ENCODE peak calls at places on chromosome 19, in four cellular contexts. J, Y, G and M are unnamed samples.

GRCh38 chr19:1651061-1651547 is 1.3 kb downstream of the TCF3 start:
- DNase-seq in J (peak; percentile 46), Y (no peak), G (peak; percentile 42), M (no peak)

GRCh38 chr19:50214699-50215543 is 11.5 kb downstream of the MYH14 start:
- DNase-seq in J (no peak), Y (no peak), G (no peak), M (peak; percentile 63)

GRCh38 chr19:2451138-2451537 is 5.6 kb downstream of the LMNB2 start:
- DNase-seq in J (no peak), Y (no peak), G (no peak), M (no peak)

GRCh38 chr19:57324992-57325391 is 4.7 kb downstream of the ZNF543 start:
- DNase-seq in J (no peak), Y (no peak), G (no peak), M (no peak)

GRCh38 chr19:10773969-10774368 is 56.1 kb downstream of the DNM2 start:
- DNase-seq in J (no peak), Y (no peak), G (no peak), M (no peak)

GRCh38 chr19:33220735-33221134 is 4.9 kb downstream of the SLC7A10 start:
- DNase-seq in J (no peak), Y (no peak), G (no peak), M (no peak)

GRCh38 chr19:29211562-29212416 is 1.2 kb downstream of the UQCRFS1 start:
- DNase-seq in J (no peak), Y (no peak), G (no peak), M (no peak)

GRCh38 chr19:17419491-17420266 is at the start of gene MVB12A:
- DNase-seq in J (peak; percentile 91), Y (peak; percentile 99), G (peak; percentile 97), M (peak; percentile 98)

GRCh38 chr19:17035842-17036424 is 9.3 kb upstream of the CPAMD8 start:
- DNase-seq in J (no peak), Y (no peak), G (no peak), M (no peak)

GRCh38 chr19:35436477-35437141 is 11.4 kb upstream of the FFAR2 start:
- DNase-seq in J (no peak), Y (no peak), G (no peak), M (no peak)

GRCh38 chr19:29855771-29856510 is 44.1 kb downstream of the CCNE1 start:
- DNase-seq in J (no peak), Y (no peak), G (no peak), M (no peak)

GRCh38 chr19:48053856-48054255 is 10.0 kb upstream of the CABP5 start:
- DNase-seq in J (no peak), Y (no peak), G (no peak), M (no peak)

GRCh38 chr19:48963371-48964204 is 1.5 kb upstream of the FTL start:
- DNase-seq in J (peak; percentile 39), Y (no peak), G (peak; percentile 68), M (no peak)

GRCh38 chr19:50051964-50052363 is 26.2 kb downstream of the ZNF473 start:
- DNase-seq in J (no peak), Y (no peak), G (no peak), M (no peak)